ENCODE peak calls at places on chromosomes 11 and 22, in eight cellular contexts. H is spleen, E is BE2C, N is RWPE2, T is stomach, F is HFF-Myc, C is astrocyte of the spinal cord, M is prostate gland. K is an unnamed sample.

GRCh38 chr11:113926273-113927183 is 21.9 kb downstream of the HTR3B start:
- DNase-seq in H (no peak), E (no peak), N (no peak), T (no peak), F (no peak), C (no peak), M (no peak), K (no peak)

GRCh38 chr11:69300124-69301032 is 6.4 kb downstream of the MYEOV start:
- DNase-seq in H (no peak), E (no peak), N (no peak), T (no peak), F (no peak), C (peak), M (no peak), K (no peak)

GRCh38 chr11:119567667-119568582 is 145.0 kb upstream of the THY1 start:
- DNase-seq in H (no peak), E (peak), N (no peak), T (no peak), F (peak), C (peak), M (no peak), K (no peak)

GRCh38 chr11:135033545-135033944 is 621.5 kb upstream of the B3GAT1 start:
- DNase-seq in H (no peak), E (no peak), N (no peak), T (no peak), F (no peak), C (peak), M (no peak), K (no peak)

GRCh38 chr11:77172666-77172982 is 44.6 kb downstream of the MYO7A start:
- DNase-seq in H (peak), E (no peak), N (no peak), T (no peak), F (no peak), C (no peak), M (no peak), K (no peak)

GRCh38 chr22:42336527-42337227 is 66.2 kb upstream of the TCF20 start:
- DNase-seq in H (no peak), E (no peak), N (no peak), T (no peak), F (no peak), C (no peak), M (no peak), K (no peak)

GRCh38 chr11:61189933-61190332 is 13.4 kb upstream of the PGA3 start:
- DNase-seq in H (no peak), E (no peak), N (no peak), T (no peak), F (no peak), C (no peak), M (no peak), K (no peak)

GRCh38 chr11:28738549-28738948 is 630.4 kb downstream of the METTL15 start:
- DNase-seq in H (no peak), E (no peak), N (no peak), T (no peak), F (no peak), C (no peak), M (no peak), K (no peak)

GRCh38 chr22:23997092-23997491 is 8.2 kb downstream of the GSTT4 start:
- DNase-seq in H (no peak), E (no peak), N (no peak), T (no peak), F (no peak), C (no peak), M (no peak), K (no peak)

GRCh38 chr11:12179521-12179920 is 69.1 kb downstream of the MICAL2 start:
- DNase-seq in H (no peak), E (no peak), N (no peak), T (no peak), F (no peak), C (no peak), M (no peak), K (no peak)

GRCh38 chr22:46449974-46450745 is 87.3 kb downstream of the CELSR1 start:
- DNase-seq in H (no peak), E (no peak), N (no peak), T (no peak), F (no peak), C (no peak), M (no peak), K (no peak)

GRCh38 chr11:101582242-101583052 is 1.4 kb downstream of the TRPC6 start:
- DNase-seq in H (peak), E (no peak), N (no peak), T (no peak), F (no peak), C (no peak), M (no peak), K (no peak)

GRCh38 chr22:45242778-45243191 is 2.1 kb upstream of the KIAA0930 start:
- DNase-seq in H (no peak), E (peak), N (no peak), T (peak), F (no peak), C (no peak), M (peak), K (no peak)

DNA sequence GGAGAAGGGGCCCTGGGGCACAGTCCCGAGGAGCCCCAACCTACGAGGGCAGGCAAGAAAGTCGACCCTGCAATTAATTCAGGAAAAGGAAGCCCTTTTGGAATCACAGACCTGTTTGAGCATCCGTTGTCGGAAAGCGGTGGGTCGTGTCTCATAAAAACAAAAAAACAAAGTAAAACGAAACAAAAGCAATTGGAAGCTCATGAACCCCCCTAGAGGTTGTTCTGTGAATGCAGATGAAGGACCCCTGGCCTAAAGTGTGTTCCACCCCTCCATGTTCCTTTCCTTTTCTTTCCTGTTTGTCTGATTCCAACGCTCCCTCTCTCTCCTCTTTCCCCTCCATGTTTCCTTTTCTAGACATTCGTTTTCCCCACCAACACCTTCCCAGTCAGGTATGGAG is 203.7 kb downstream of the GRIK4 start:
- DNase-seq in H (no peak), E (no peak), N (no peak), T (no peak), F (no peak), C (no peak), M (no peak), K (no peak)
- TF ChIP-seq CTCF in H (no peak), E (peak), N (no peak), T (no peak), F (peak), C (peak), M (no peak), K (peak)

GRCh38 chr11:45337583-45338360 is 51.6 kb upstream of the SYT13 start:
- DNase-seq in H (no peak), E (no peak), N (no peak), T (no peak), F (no peak), C (no peak), M (no peak), K (no peak)

GRCh38 chr11:45343988-45344387 is 57.8 kb upstream of the SYT13 start:
- DNase-seq in H (no peak), E (no peak), N (no peak), T (no peak), F (no peak), C (no peak), M (no peak), K (no peak)

GRCh38 chr11:45341379-45341778 is 55.2 kb upstream of the SYT13 start:
- DNase-seq in H (no peak), E (no peak), N (no peak), T (no peak), F (no peak), C (no peak), M (no peak), K (no peak)

GRCh38 chr11:45336136-45336535 is 50.0 kb upstream of the SYT13 start:
- DNase-seq in H (no peak), E (peak), N (no peak), T (no peak), F (no peak), C (no peak), M (no peak), K (no peak)

GRCh38 chr11:45339754-45340519 is 53.8 kb upstream of the SYT13 start:
- DNase-seq in H (peak), E (peak), N (peak), T (peak), F (peak), C (peak), M (peak), K (peak)
- H3K4me3 ChIP-seq in H (peak), E (no peak), N (no peak), T (peak), F (no peak), C (no peak), M (peak), K (no peak)

GRCh38 chr22:38824587-38824986 is 19.2 kb downstream of the NPTXR start:
- DNase-seq in H (no peak), E (no peak), N (no peak), T (peak), F (peak), C (peak), M (no peak), K (no peak)
- TF ChIP-seq CTCF in H (no peak), E (no peak), N (no peak), T (no peak), F (peak), C (peak), M (peak), K (peak)

DNA sequence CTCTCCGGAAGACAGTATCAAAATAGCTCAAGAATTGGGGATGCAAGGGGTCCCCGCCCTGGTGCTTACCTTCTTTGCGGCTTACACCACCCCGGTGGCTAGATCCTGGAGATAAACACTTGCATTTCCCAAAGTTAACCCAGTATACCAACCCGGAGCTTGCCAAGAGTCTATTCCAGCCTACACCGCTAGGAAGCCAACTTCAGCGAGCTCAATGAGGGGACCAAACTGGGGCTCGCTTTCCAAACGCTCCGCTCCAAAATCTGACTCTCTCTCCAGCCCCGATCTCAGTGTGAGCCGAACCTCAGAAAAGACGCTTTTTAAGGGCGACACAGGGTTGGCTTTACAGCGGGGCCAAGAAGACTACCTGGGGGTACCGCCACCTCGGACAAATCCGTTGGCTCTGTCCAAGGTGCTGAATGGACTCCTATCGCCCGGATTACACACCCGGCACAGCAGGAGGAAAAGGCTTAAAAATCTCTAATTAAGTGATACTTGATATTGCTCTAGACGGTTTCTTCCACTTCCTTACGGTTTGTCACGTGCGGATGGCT is 20.1 kb upstream of the BDNF start:
- DNase-seq in H (no peak), E (no peak), N (no peak), T (no peak), F (no peak), C (peak), M (no peak), K (no peak)
- H3K4me3 ChIP-seq in H (no peak), E (no peak), N (no peak), T (no peak), F (no peak), C (no peak), M (no peak), K (no peak)

GRCh38 chr11:123235117-123235686 is 40.2 kb upstream of the CLMP start:
- DNase-seq in H (peak), E (peak), N (no peak), T (peak), F (no peak), C (no peak), M (no peak), K (no peak)
- TF ChIP-seq CTCF in H (no peak), E (peak), N (peak), T (no peak), F (peak), C (peak), M (no peak), K (peak)

GRCh38 chr11:57773026-57773598 is 11.5 kb downstream of the CTNND1 start:
- DNase-seq in H (no peak), E (no peak), N (no peak), T (no peak), F (no peak), C (no peak), M (no peak), K (no peak)

GRCh38 chr11:57776577-57776976 is 15.0 kb downstream of the CTNND1 start:
- DNase-seq in H (no peak), E (no peak), N (no peak), T (no peak), F (no peak), C (no peak), M (no peak), K (no peak)

GRCh38 chr11:57777969-57778317 is 16.3 kb downstream of the CTNND1 start:
- DNase-seq in H (no peak), E (no peak), N (no peak), T (peak), F (no peak), C (peak), M (peak), K (no peak)

GRCh38 chr11:57776101-57776511 is 14.5 kb downstream of the CTNND1 start:
- DNase-seq in H (no peak), E (no peak), N (no peak), T (no peak), F (no peak), C (peak), M (no peak), K (no peak)

DNA sequence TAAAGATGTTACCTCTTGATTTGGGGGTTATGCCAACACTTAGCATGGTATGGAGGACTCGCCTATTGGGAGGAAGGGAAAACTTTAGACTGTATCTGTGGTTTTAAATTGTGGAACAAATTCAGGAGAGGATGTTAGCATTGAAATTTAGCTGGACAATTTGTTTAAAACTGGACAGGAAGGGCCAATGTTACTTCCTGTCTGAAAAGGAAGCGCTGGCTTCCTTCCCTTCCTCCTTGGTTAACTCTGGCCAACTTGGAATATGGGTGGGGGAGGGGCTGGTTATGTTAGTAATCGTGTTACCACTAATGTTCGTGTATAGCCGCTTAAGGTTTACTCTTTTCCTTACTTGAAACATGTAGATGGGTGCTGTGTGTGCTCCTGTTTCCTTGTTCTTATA is 13.9 kb downstream of the CTNND1 start:
- DNase-seq in H (no peak), E (no peak), N (no peak), T (no peak), F (no peak), C (peak), M (no peak), K (no peak)
- H3K4me3 ChIP-seq in H (no peak), E (no peak), N (no peak), T (no peak), F (no peak), C (no peak), M (no peak), K (no peak)

DNA sequence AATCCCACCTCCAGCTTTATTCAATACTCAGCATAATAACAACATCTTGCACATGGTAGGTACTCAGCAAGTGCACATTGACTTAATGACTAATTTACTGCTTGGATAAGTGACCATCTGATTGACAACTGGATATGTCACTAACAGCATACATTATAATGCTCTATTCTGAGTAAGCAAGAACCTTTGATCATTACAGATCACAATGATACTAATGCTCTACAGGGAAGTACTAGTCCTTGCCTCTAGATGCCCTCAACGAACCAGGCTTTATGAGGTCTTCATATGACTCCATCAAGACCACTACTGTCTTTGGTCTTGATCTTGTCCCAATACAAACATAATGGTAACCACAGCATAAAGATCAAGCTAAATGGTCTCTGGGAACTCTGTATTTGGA is 167.6 kb upstream of the MTMR2 start:
- DNase-seq in H (no peak), E (no peak), N (no peak), T (no peak), F (no peak), C (no peak), M (no peak), K (no peak)
- TF ChIP-seq CTCF in H (peak), E (peak), N (peak), T (no peak), F (peak), C (no peak), M (no peak), K (no peak)

GRCh38 chr11:121451982-121452608 is at the start of gene SORL1:
- DNase-seq in H (peak), E (peak), N (no peak), T (peak), F (no peak), C (peak), M (peak), K (no peak)

GRCh38 chr11:121455115-121455514 is 2.3 kb upstream of the SORL1-AS1 start:
- DNase-seq in H (no peak), E (no peak), N (no peak), T (no peak), F (no peak), C (no peak), M (no peak), K (no peak)

GRCh38 chr11:121452609-121453150 is at the start of gene SORL1-AS1:
- DNase-seq in H (no peak), E (no peak), N (no peak), T (no peak), F (no peak), C (no peak), M (no peak), K (no peak)

GRCh38 chr11:121451178-121451981 is 734 bp upstream of the SORL1 start:
- DNase-seq in H (peak), E (no peak), N (no peak), T (peak), F (no peak), C (no peak), M (peak), K (no peak)

GRCh38 chr11:121453589-121454299 is 977 bp upstream of the SORL1-AS1 start:
- DNase-seq in H (no peak), E (no peak), N (no peak), T (no peak), F (no peak), C (no peak), M (no peak), K (no peak)
- H3K4me3 ChIP-seq in H (peak), E (no peak), N (no peak), T (peak), F (no peak), C (no peak), M (peak), K (no peak)

DNA sequence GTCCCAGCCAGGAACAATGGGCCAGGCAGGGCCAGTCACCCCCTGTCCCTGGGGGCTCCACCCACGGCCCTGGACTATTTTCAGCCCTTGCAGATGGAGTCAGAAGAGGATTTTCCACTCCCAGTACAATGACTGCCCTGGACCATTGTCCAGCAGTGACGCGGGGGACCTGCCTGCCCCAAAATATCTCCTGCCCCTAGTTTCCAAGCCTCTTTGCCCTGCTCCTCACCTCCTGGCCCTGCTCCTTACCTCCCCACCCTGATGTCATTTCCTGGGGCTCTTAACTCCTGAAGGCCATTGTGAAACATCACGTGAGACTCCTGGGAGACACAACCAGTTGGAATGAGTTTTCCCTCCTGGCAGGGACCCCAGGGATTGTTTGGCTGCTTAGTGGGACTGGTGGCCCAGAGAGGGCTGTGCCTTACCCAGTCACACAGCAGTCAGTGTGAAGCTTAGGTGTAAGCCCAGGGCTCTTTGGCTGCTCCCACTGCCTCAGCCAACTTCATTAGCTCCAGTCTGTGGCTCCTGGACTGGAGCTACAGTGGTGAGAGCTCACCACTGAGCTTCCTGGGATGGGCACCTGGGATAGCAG is 22.2 kb downstream of the P2RY2 start:
- DNase-seq in H (peak), E (no peak), N (peak), T (no peak), F (no peak), C (no peak), M (no peak), K (no peak)
- TF ChIP-seq CTCF in H (no peak), E (no peak), N (no peak), T (no peak), F (no peak), C (no peak), M (no peak), K (no peak)

K was measured in keratinocyte.